ENCODE peak calls at places on chromosomes 11 and 22, in seven cellular contexts. B is lung; G is CD4-positive, alpha-beta T cell; J is dorsolateral prefrontal cortex; H is CD8-positive, alpha-beta T cell; S is fibroblast of lung; N is endodermal cell. M is an unnamed sample.

GRCh38 chr11:112734207-112734606 is 227.0 kb upstream of the NCAM1 start:
- DNase-seq in B (no peak), G (no peak), J (no peak), H (no peak), S (peak), N (peak), M (no peak)

GRCh38 chr11:125165664-125166346 is 1.3 kb downstream of the PKNOX2 start:
- DNase-seq in B (no peak), G (no peak), J (no peak), H (no peak), S (peak), N (no peak), M (no peak)

GRCh38 chr11:19555266-19555665 is 157.4 kb upstream of the NAV2 start:
- DNase-seq in B (no peak), G (no peak), J (no peak), H (no peak), S (no peak), N (no peak), M (no peak)

GRCh38 chr11:67301951-67302516 is 1.3 kb upstream of the SSH3 start:
- DNase-seq in B (no peak), G (no peak), J (no peak), H (peak), S (peak), N (peak), M (no peak)

GRCh38 chr22:44738347-44738715 is 14.0 kb upstream of the ARHGAP8 start:
- DNase-seq in B (no peak), G (no peak), J (no peak), H (no peak), S (no peak), N (peak), M (no peak)

GRCh38 chr11:46020084-46020483 is 97.6 kb downstream of the LARGE2 start:
- DNase-seq in B (no peak), G (no peak), J (no peak), H (no peak), S (no peak), N (no peak), M (no peak)

GRCh38 chr11:78432956-78433355 is 15.3 kb upstream of the GAB2 start:
- DNase-seq in B (no peak), G (no peak), J (no peak), H (no peak), S (no peak), N (no peak), M (no peak)

GRCh38 chr22:36325163-36326031 is 62.4 kb downstream of the MYH9 start:
- DNase-seq in B (peak), G (no peak), J (no peak), H (peak), S (peak), N (no peak), M (no peak)

GRCh38 chr22:26763633-26764295 is 106.4 kb downstream of the MIAT start:
- DNase-seq in B (no peak), G (no peak), J (no peak), H (no peak), S (peak), N (peak), M (no peak)

GRCh38 chr11:57324154-57324885 is 432 bp downstream of the TNKS1BP1 start:
- DNase-seq in B (peak), G (peak), J (peak), H (no peak), S (peak), N (peak), M (no peak)

GRCh38 chr11:57322881-57323467 is 1.8 kb downstream of the TNKS1BP1 start:
- DNase-seq in B (no peak), G (no peak), J (no peak), H (no peak), S (no peak), N (no peak), M (no peak)

GRCh38 chr11:57321996-57322880 is 2.5 kb downstream of the TNKS1BP1 start:
- DNase-seq in B (peak), G (no peak), J (peak), H (no peak), S (peak), N (peak), M (no peak)

GRCh38 chr11:57324886-57325734 is at the start of gene TNKS1BP1:
- DNase-seq in B (peak), G (peak), J (peak), H (peak), S (peak), N (peak), M (peak)

DNA sequence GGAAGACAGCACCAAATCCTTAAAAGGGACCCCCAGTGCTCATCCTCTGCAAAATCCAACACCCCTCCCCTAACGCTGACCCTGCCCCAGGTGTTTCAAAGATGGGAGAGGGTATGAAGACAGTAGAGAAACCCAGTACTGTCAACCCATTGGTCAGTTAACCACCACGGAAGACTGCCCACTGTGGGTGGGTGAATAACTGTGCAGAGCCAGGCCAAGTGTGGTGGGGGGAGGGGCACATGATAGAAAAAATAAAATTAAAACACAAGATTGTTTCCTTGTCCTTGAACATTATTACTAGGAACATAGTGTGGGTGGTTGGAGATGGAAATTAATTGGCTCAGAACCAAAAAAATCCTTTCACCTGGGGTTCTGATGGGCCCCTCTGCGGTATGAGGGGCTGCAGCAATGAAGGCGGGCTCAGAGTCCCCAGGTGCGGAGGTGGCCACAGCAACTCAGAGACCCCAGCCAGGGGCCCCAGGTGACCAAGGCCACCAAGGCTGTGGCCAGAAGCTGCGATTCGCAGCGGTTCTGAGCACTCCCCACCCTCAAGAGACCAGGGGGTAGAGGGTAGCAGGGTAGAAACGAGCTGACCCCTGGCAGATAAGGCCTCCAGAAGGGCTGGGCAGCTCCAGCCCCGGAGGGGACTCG is 1.1 kb downstream of the TNKS1BP1 start:
- DNase-seq in B (no peak), G (no peak), J (no peak), H (no peak), S (peak), N (no peak), M (no peak)
- TF ChIP-seq CTCF in B (no peak), G (no peak), J (no peak), H (no peak), S (no peak), N (no peak), M (no peak)

DNA sequence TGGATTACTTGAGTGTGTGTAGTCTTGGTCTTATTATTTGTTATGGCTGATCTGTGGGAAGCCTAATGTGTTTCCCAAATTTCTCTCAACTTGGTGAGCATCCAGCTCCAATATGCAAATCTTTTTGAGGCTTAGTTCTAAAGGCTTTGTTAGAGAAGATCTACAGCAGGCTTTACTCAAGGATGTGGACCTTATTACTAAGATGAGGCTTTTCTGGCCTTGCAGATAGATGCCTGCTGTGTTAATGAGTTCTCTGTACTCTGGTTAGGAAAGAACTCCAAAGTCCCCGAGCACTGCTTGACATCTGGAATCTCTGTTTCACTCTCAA is 24.1 kb downstream of the MYEOV start:
- DNase-seq in B (no peak), G (no peak), J (no peak), H (no peak), S (no peak), N (no peak), M (no peak)
- H3K27ac ChIP-seq in B (no peak), G (no peak), J (no peak), H (no peak), S (peak), N (no peak), M (no peak)

DNA sequence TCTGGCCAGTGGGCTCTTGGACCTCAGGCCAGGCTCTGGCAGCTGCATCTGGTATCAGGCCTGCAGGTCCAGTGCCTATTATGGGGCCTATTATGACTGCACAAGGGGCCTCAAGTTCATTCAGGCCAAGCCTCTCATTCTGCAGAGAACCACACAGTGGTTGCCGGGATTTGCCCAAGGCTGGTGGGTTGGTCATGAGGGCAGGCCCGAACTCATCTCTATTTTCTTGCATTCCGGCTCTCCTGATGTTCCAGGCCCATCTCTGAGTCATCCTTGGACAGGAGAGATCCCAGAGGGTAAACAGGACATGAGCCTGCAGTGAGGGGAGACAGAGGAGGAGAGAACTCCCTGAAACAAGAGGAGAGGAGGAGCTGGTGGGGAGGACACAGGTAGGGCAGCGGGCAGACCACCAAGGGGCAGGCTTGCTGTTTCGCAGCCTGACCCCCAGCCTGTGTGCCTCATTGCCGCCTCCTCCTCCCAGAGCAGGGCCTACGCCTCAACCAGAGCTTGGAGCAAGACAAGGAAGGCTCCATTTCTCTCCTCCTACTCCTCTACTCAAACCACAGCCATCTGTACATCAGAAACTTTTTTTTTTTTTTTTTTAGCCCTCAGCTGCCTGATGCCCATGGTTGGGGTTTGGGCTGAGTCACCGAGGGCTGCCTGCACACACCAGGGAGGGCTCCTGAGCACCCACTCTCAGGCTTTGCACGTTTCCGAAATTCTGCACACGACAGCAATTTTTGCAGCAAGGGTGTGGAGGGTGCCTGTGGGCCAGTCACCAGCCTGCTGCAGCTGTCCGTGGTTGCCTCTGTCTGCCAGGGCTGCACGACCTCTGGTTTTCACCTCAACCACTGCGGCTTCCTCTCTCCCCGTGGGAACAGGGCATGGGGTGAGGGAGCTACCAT is 12.7 kb upstream of the TREH start:
- DNase-seq in B (no peak), G (peak), J (no peak), H (peak), S (peak), N (peak), M (no peak)
- TF ChIP-seq CTCF in B (no peak), G (no peak), J (no peak), H (no peak), S (no peak), N (peak), M (no peak)

GRCh38 chr11:64695548-64695947 is 27.4 kb downstream of the NRXN2 start:
- DNase-seq in B (no peak), G (no peak), J (no peak), H (no peak), S (no peak), N (no peak), M (no peak)

GRCh38 chr11:64696045-64696444 is 27.0 kb downstream of the NRXN2 start:
- DNase-seq in B (no peak), G (no peak), J (no peak), H (no peak), S (no peak), N (no peak), M (no peak)

GRCh38 chr11:64692764-64693331 is 30.1 kb downstream of the NRXN2 start:
- DNase-seq in B (no peak), G (no peak), J (no peak), H (no peak), S (no peak), N (no peak), M (no peak)

GRCh38 chr11:64694026-64694755 is 28.8 kb downstream of the NRXN2 start:
- DNase-seq in B (no peak), G (no peak), J (no peak), H (no peak), S (no peak), N (no peak), M (no peak)

DNA sequence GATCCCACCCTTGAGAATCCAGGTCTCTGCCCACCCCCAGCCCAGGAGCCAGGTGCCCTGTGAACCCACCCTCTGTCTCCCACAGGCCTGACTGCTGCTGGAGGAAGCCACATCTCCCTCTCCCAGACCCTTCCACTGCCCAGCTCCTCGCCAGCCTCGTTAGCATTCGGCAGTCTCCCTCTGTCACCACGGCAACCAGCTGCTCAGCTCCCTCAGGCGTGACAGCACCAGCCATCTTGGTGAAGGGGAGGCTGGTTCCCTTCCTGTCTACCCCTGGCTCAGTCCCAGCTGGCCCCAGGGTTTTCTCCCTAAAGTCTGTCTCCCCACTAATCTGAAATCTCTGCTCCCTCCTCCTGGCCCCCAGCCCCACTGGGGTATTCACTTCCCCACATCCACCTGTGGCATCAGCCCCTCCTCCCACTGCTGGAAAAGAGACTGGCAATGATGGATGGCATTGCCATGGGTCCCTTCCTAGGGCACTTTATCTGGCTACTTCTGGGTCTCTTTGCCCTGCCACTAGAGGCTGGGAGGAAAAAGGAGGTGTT is 28.1 kb downstream of the NRXN2 start:
- DNase-seq in B (no peak), G (no peak), J (no peak), H (no peak), S (no peak), N (peak), M (peak)
- H3K27ac ChIP-seq in B (no peak), G (no peak), J (peak), H (no peak), S (no peak), N (peak), M (peak)

GRCh38 chr22:27919943-27920755 is 1.1 kb upstream of the PITPNB start:
- DNase-seq in B (no peak), G (no peak), J (no peak), H (no peak), S (peak), N (peak), M (no peak)
- TF ChIP-seq CTCF in B (no peak), G (no peak), J (no peak), H (no peak), S (no peak), N (no peak), M (no peak)

M was measured in OCI-LY7.